ENCODE peak calls at places on chromosomes 16 and 17, in four cellular contexts. U is GM23338, E is ascending aorta, N is fibroblast of lung. K is an unnamed sample.

GRCh38 chr17:60631119-60631518 is 31.1 kb downstream of the PPM1D start:
- DNase-seq in U (no peak), E (no peak), N (peak; percentile 14), K (no peak)

GRCh38 chr16:73171380-73171779 is 123.5 kb upstream of the ZFHX3 start:
- DNase-seq in U (no peak), E (no peak), N (peak; percentile 13), K (no peak)

GRCh38 chr17:76382803-76383644 is 1.4 kb upstream of the SPHK1 start:
- DNase-seq in U (peak; percentile 87), E (peak; percentile 82), N (peak; percentile 86), K (no peak)

GRCh38 chr17:33523577-33523981 is 230.5 kb upstream of the ASIC2 start:
- DNase-seq in U (no peak), E (no peak), N (no peak), K (peak; percentile 62)

GRCh38 chr16:50335198-50335958 is 33.4 kb downstream of the BRD7 start:
- DNase-seq in U (no peak), E (no peak), N (no peak), K (no peak)

GRCh38 chr16:81335669-81336068 is 20.9 kb downstream of the GAN start:
- DNase-seq in U (no peak), E (no peak), N (no peak), K (no peak)

GRCh38 chr17:15782809-15783208 is 50.7 kb downstream of the TBC1D26 start:
- DNase-seq in U (peak; percentile 53), E (no peak), N (peak; percentile 54), K (peak; percentile 75)

GRCh38 chr16:31880322-31880979 is 6.8 kb downstream of the ZNF267 start:
- DNase-seq in U (no peak), E (no peak), N (peak; percentile 88), K (no peak)

GRCh38 chr16:3561626-3562025 is 15.6 kb downstream of the NLRC3 start:
- DNase-seq in U (no peak), E (no peak), N (no peak), K (no peak)

GRCh38 chr17:59830007-59830630 is 62.6 kb downstream of the TUBD1 start:
- DNase-seq in U (no peak), E (no peak), N (peak; percentile 82), K (peak; percentile 63)

GRCh38 chr17:43734376-43734775 is 24.2 kb downstream of the SOST start:
- DNase-seq in U (no peak), E (no peak), N (peak; percentile 96), K (no peak)

GRCh38 chr16:51155199-51155607 is 4.1 kb upstream of the SALL1 start:
- DNase-seq in U (peak; percentile 75), E (no peak), N (peak; percentile 74), K (no peak)

GRCh38 chr17:76909971-76910760 is 42.0 kb downstream of the MGAT5B start:
- DNase-seq in U (peak; percentile 94), E (no peak), N (peak; percentile 45), K (no peak)

GRCh38 chr17:75694536-75694935 is 26.7 kb upstream of the ITGB4 start:
- DNase-seq in U (no peak), E (no peak), N (no peak), K (no peak)

GRCh38 chr17:43042025-43042424 is 17.0 kb downstream of the RND2 start:
- DNase-seq in U (peak; percentile 47), E (no peak), N (peak; percentile 17), K (no peak)

GRCh38 chr16:30414159-30414558 is 6.8 kb downstream of the ZNF771 start:
- DNase-seq in U (no peak), E (no peak), N (no peak), K (no peak)

GRCh38 chr17:31413871-31414589 is 22.6 kb downstream of the RAB11FIP4 start:
- DNase-seq in U (no peak), E (no peak), N (peak; percentile 71), K (no peak)

GRCh38 chr16:55915116-55915827 is 40.1 kb upstream of the CES5A start:
- DNase-seq in U (no peak), E (no peak), N (no peak), K (no peak)

GRCh38 chr17:78522031-78522809 is 55.0 kb downstream of the DNAH17 start:
- DNase-seq in U (no peak), E (no peak), N (no peak), K (no peak)

GRCh38 chr17:45371414-45372324 is 54.8 kb upstream of the MAP3K14 start:
- DNase-seq in U (peak; percentile 95), E (peak; percentile 93), N (peak; percentile 98), K (peak; percentile 61)

GRCh38 chr17:45374501-45374900 is 57.7 kb upstream of the MAP3K14 start:
- DNase-seq in U (no peak), E (peak; percentile 27), N (no peak), K (no peak)

GRCh38 chr17:45368661-45369060 is 51.8 kb upstream of the MAP3K14 start:
- DNase-seq in U (no peak), E (no peak), N (peak; percentile 93), K (no peak)

GRCh38 chr17:45372325-45372869 is 55.6 kb upstream of the MAP3K14 start:
- DNase-seq in U (no peak), E (peak; percentile 43), N (no peak), K (peak; percentile 23)

GRCh38 chr17:45370949-45371413 is 54.2 kb upstream of the MAP3K14 start:
- DNase-seq in U (no peak), E (peak; percentile 40), N (peak; percentile 47), K (no peak)
- TF ChIP-seq CTCF in U (no peak), E (no peak), N (no peak), K (no peak)

GRCh38 chr16:17019366-17019765 is 451.4 kb downstream of the XYLT1 start:
- DNase-seq in U (no peak), E (no peak), N (no peak), K (no peak)
- TF ChIP-seq CTCF in U (no peak), E (no peak), N (no peak), K (no peak)

GRCh38 chr16:1428511-1428910 is 2.4 kb upstream of the PERCC1 start:
- DNase-seq in U (peak; percentile 81), E (no peak), N (peak; percentile 10), K (no peak)
- TF ChIP-seq CTCF in U (peak; percentile 46), E (no peak), N (peak; percentile 23), K (no peak)

DNA sequence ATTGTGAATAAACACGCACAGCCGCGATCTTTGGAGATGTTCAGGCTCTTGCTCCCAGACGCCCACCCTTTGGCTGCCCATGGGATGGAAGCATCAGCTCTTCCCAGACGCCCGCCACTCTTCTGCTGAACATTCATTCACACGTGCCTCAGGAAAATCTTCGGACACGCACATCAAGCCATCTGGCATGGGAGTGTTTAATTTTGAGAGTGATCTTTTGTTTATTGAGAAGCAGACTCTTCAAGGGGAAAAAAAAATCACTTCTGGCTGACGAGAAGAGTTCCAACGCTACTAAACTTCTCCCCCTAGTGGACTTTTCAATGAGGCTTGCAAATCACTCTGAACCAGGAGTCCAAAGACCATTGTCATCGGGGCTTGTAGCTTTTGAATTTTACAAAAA is 62.0 kb upstream of the NUDT7 start:
- DNase-seq in U (peak; percentile 74), E (no peak), N (peak; percentile 52), K (no peak)
- TF ChIP-seq CTCF in U (peak; percentile 73), E (peak; percentile 78), N (peak; percentile 80), K (peak; percentile 64)

GRCh38 chr16:14310519-14310991 is 239.4 kb downstream of the MRTFB start:
- DNase-seq in U (peak; percentile 69), E (no peak), N (peak; percentile 64), K (no peak)
- TF ChIP-seq CTCF in U (peak; percentile 48), E (no peak), N (peak; percentile 34), K (no peak)

GRCh38 chr16:87056083-87056482 is 261.1 kb downstream of the C16orf95 start:
- DNase-seq in U (no peak), E (peak; percentile 35), N (peak; percentile 59), K (no peak)
- TF ChIP-seq CTCF in U (no peak), E (peak; percentile 21), N (peak; percentile 56), K (no peak)

GRCh38 chr17:28711723-28712036 is at the start of gene PROCA1:
- DNase-seq in U (peak; percentile 81), E (no peak), N (no peak), K (no peak)

GRCh38 chr17:28712705-28713415 is 1.2 kb upstream of the PROCA1 start:
- DNase-seq in U (no peak), E (no peak), N (no peak), K (no peak)

GRCh38 chr17:28710948-28711722 is 553 bp downstream of the PROCA1 start:
- DNase-seq in U (peak; percentile 96), E (peak; percentile 94), N (peak; percentile 86), K (peak; percentile 89)

GRCh38 chr17:28714281-28714680 is 2.6 kb upstream of the PROCA1 start:
- DNase-seq in U (no peak), E (no peak), N (no peak), K (no peak)

DNA sequence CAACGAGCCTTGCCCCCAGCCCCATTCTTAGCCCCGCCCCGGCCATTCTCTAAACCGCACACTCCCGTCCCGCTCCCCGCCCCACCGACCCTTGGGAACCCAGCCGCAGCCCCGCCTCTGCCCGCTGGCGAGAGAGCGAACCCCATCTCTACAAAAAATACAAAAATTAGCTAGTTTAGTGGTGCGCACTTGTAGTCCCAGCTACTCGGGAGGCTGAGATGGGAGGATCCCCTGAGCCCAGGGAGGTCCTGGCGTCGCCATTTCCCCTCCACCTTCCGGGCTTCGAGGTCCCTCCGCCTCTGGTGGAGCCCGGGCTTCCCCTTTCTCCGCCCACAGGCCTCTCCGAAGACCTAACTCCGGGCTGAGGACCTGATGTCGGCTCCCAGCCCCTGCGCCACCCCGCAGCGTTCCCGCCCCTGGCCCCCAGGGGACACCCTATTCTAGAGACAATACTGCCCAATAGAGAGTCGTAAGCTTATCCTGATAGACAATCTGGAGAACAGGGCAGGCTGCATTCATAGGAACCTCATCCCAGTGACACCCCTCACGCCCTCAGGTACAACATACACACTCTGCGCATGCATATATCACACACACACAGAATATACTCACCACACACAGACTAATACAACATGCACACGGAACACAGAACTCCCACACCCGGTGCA is 483 bp upstream of the PROCA1 start:
- DNase-seq in U (peak; percentile 83), E (peak; percentile 76), N (no peak), K (no peak)
- TF ChIP-seq CTCF in U (no peak), E (no peak), N (no peak), K (no peak)

GRCh38 chr16:85528528-85529387 is 84.4 kb upstream of the GSE1 start:
- DNase-seq in U (peak; percentile 45), E (no peak), N (no peak), K (no peak)

GRCh38 chr16:85525464-85526117 is 87.5 kb upstream of the GSE1 start:
- DNase-seq in U (no peak), E (no peak), N (no peak), K (no peak)

GRCh38 chr16:85526132-85526731 is 86.9 kb upstream of the GSE1 start:
- DNase-seq in U (no peak), E (no peak), N (peak; percentile 43), K (no peak)

GRCh38 chr16:85527767-85528297 is 85.3 kb upstream of the GSE1 start:
- DNase-seq in U (no peak), E (no peak), N (no peak), K (no peak)

DNA sequence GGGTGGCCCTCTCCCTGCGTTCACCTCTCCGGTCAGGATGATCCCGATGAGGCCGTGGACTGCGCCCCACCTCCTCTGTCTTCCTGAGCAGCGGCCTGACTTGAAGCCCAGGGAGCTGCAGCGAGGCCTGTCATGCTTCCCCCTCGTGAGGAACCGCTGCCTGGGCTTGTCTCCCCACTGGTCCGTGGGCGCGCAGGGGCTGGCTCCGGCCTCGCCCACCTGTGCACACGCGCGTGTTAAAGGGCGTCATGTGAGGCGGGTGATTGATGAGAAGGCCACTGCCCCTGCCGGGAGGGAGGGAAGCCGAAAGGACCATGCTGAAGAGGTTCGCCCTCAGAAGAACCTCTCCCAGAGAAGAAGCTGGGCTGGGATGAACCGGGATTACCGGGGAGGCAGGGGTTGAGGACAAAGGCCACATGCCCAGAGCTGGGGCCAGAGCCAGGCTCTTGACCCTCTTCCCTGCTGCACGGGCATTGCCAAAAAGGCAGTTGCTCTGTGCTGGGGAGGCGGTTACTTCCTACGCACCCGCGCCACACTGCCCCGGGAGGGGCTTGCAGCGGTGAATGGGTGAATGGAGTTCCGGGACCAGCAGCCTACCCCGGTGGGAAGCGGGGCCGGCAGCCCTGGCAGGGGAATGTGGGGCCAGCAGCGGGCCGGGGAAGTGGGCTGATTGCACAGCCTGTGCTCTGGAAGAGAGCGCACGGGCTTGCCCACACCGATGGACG is 85.9 kb upstream of the GSE1 start:
- DNase-seq in U (no peak), E (no peak), N (no peak), K (no peak)
- TF ChIP-seq CTCF in U (no peak), E (no peak), N (no peak), K (no peak)